ENCODE peak calls at places on chromosomes 4 and X, in eight cellular contexts. One of them, this sample, is unnamed.

GRCh38 chrX:38426785-38427184 is 74.4 kb downstream of the OTC start:
- DNase-seq in activated T-helper 1 cell treated with anti-CD3 and anti-CD28 coated beads, Interleukin-2, amount 50 U/mL, for 16 hours: no peak
- DNase-seq in ascending aorta: no peak
- DNase-seq in IMR-90: no peak
- DNase-seq in D341Med: no peak
- DNase-seq in AG20443: no peak
- DNase-seq in T-helper 2 cell: no peak
- DNase-seq in ureter: no peak
- DNase-seq in this sample: no peak

GRCh38 chr4:81472249-81473085 is 760 bp upstream of the RASGEF1B start:
- DNase-seq in activated T-helper 1 cell treated with anti-CD3 and anti-CD28 coated beads, Interleukin-2, amount 50 U/mL, for 16 hours: peak; percentile 23
- DNase-seq in ascending aorta: no peak
- DNase-seq in IMR-90: no peak
- DNase-seq in D341Med: peak; percentile 52
- DNase-seq in AG20443: peak; percentile 24
- DNase-seq in T-helper 2 cell: peak; percentile 55
- DNase-seq in ureter: no peak
- DNase-seq in this sample: peak; percentile 8

GRCh38 chr4:80197601-80198444 is 520 bp downstream of the PRDM8 start:
- DNase-seq in activated T-helper 1 cell treated with anti-CD3 and anti-CD28 coated beads, Interleukin-2, amount 50 U/mL, for 16 hours: no peak
- DNase-seq in ascending aorta: no peak
- DNase-seq in IMR-90: no peak
- DNase-seq in D341Med: peak; percentile 59
- DNase-seq in AG20443: peak; percentile 55
- DNase-seq in T-helper 2 cell: no peak
- DNase-seq in ureter: no peak
- DNase-seq in this sample: no peak

GRCh38 chr4:186653973-186654372 is 69.7 kb downstream of the FAT1 start:
- DNase-seq in activated T-helper 1 cell treated with anti-CD3 and anti-CD28 coated beads, Interleukin-2, amount 50 U/mL, for 16 hours: no peak
- DNase-seq in ascending aorta: no peak
- DNase-seq in IMR-90: no peak
- DNase-seq in D341Med: no peak
- DNase-seq in AG20443: no peak
- DNase-seq in T-helper 2 cell: no peak
- DNase-seq in ureter: no peak
- DNase-seq in this sample: no peak

GRCh38 chr4:126233483-126233882 is 918.7 kb downstream of the FAT4 start:
- DNase-seq in activated T-helper 1 cell treated with anti-CD3 and anti-CD28 coated beads, Interleukin-2, amount 50 U/mL, for 16 hours: no peak
- DNase-seq in ascending aorta: no peak
- DNase-seq in IMR-90: no peak
- DNase-seq in D341Med: no peak
- DNase-seq in AG20443: no peak
- DNase-seq in T-helper 2 cell: no peak
- DNase-seq in ureter: no peak
- DNase-seq in this sample: no peak

GRCh38 chrX:40573763-40574162 is 7.0 kb upstream of the ATP6AP2 start:
- DNase-seq in activated T-helper 1 cell treated with anti-CD3 and anti-CD28 coated beads, Interleukin-2, amount 50 U/mL, for 16 hours: peak; percentile 3
- DNase-seq in ascending aorta: no peak
- DNase-seq in IMR-90: peak; percentile 11
- DNase-seq in D341Med: peak; percentile 21
- DNase-seq in AG20443: no peak
- DNase-seq in T-helper 2 cell: peak; percentile 48
- DNase-seq in ureter: no peak
- DNase-seq in this sample: no peak

GRCh38 chr4:144799486-144799885 is 153.5 kb downstream of the HHIP start:
- DNase-seq in activated T-helper 1 cell treated with anti-CD3 and anti-CD28 coated beads, Interleukin-2, amount 50 U/mL, for 16 hours: no peak
- DNase-seq in ascending aorta: no peak
- DNase-seq in IMR-90: no peak
- DNase-seq in D341Med: no peak
- DNase-seq in AG20443: no peak
- DNase-seq in T-helper 2 cell: no peak
- DNase-seq in ureter: no peak
- DNase-seq in this sample: no peak

GRCh38 chr4:20217951-20218350 is 33.8 kb upstream of the SLIT2 start:
- DNase-seq in activated T-helper 1 cell treated with anti-CD3 and anti-CD28 coated beads, Interleukin-2, amount 50 U/mL, for 16 hours: no peak
- DNase-seq in ascending aorta: no peak
- DNase-seq in IMR-90: no peak
- DNase-seq in D341Med: no peak
- DNase-seq in AG20443: no peak
- DNase-seq in T-helper 2 cell: no peak
- DNase-seq in ureter: no peak
- DNase-seq in this sample: no peak

GRCh38 chr4:30610361-30610760 is 109.8 kb upstream of the PCDH7 start:
- DNase-seq in activated T-helper 1 cell treated with anti-CD3 and anti-CD28 coated beads, Interleukin-2, amount 50 U/mL, for 16 hours: no peak
- DNase-seq in ascending aorta: no peak
- DNase-seq in IMR-90: no peak
- DNase-seq in D341Med: no peak
- DNase-seq in AG20443: no peak
- DNase-seq in T-helper 2 cell: no peak
- DNase-seq in ureter: no peak
- DNase-seq in this sample: no peak

GRCh38 chr4:150722908-150723362 is 141.0 kb downstream of the MAB21L2 start:
- DNase-seq in activated T-helper 1 cell treated with anti-CD3 and anti-CD28 coated beads, Interleukin-2, amount 50 U/mL, for 16 hours: no peak
- DNase-seq in ascending aorta: peak; percentile 74
- DNase-seq in IMR-90: no peak
- DNase-seq in D341Med: peak; percentile 25
- DNase-seq in AG20443: no peak
- DNase-seq in T-helper 2 cell: no peak
- DNase-seq in ureter: peak; percentile 74
- DNase-seq in this sample: no peak

GRCh38 chrX:7120578-7121219 is 26.8 kb upstream of the STS start:
- DNase-seq in activated T-helper 1 cell treated with anti-CD3 and anti-CD28 coated beads, Interleukin-2, amount 50 U/mL, for 16 hours: no peak
- DNase-seq in ascending aorta: no peak
- DNase-seq in IMR-90: peak; percentile 58
- DNase-seq in D341Med: no peak
- DNase-seq in AG20443: no peak
- DNase-seq in T-helper 2 cell: no peak
- DNase-seq in ureter: no peak
- DNase-seq in this sample: no peak

GRCh38 chrX:20361081-20361889 is 94.6 kb upstream of the RPS6KA3 start:
- DNase-seq in activated T-helper 1 cell treated with anti-CD3 and anti-CD28 coated beads, Interleukin-2, amount 50 U/mL, for 16 hours: no peak
- DNase-seq in ascending aorta: no peak
- DNase-seq in IMR-90: peak; percentile 53
- DNase-seq in D341Med: no peak
- DNase-seq in AG20443: peak; percentile 56
- DNase-seq in T-helper 2 cell: no peak
- DNase-seq in ureter: no peak
- DNase-seq in this sample: peak; percentile 13

GRCh38 chr4:150799207-150799606 is 215.9 kb downstream of the LRBA start:
- DNase-seq in activated T-helper 1 cell treated with anti-CD3 and anti-CD28 coated beads, Interleukin-2, amount 50 U/mL, for 16 hours: no peak
- DNase-seq in ascending aorta: no peak
- DNase-seq in IMR-90: no peak
- DNase-seq in D341Med: peak; percentile 21
- DNase-seq in AG20443: no peak
- DNase-seq in T-helper 2 cell: no peak
- DNase-seq in ureter: no peak
- DNase-seq in this sample: no peak

GRCh38 chr4:177051473-177052060 is 258.1 kb upstream of the NEIL3 start:
- DNase-seq in activated T-helper 1 cell treated with anti-CD3 and anti-CD28 coated beads, Interleukin-2, amount 50 U/mL, for 16 hours: no peak
- DNase-seq in ascending aorta: no peak
- DNase-seq in IMR-90: peak; percentile 9
- DNase-seq in D341Med: peak; percentile 54
- DNase-seq in AG20443: no peak
- DNase-seq in T-helper 2 cell: peak; percentile 57
- DNase-seq in ureter: no peak
- DNase-seq in this sample: no peak

GRCh38 chr4:98566491-98567008 is 91.9 kb downstream of the TSPAN5 start:
- DNase-seq in activated T-helper 1 cell treated with anti-CD3 and anti-CD28 coated beads, Interleukin-2, amount 50 U/mL, for 16 hours: no peak
- DNase-seq in ascending aorta: no peak
- DNase-seq in IMR-90: peak; percentile 50
- DNase-seq in D341Med: no peak
- DNase-seq in AG20443: no peak
- DNase-seq in T-helper 2 cell: no peak
- DNase-seq in ureter: no peak
- DNase-seq in this sample: no peak

GRCh38 chr4:84647307-84647884 is 64.5 kb downstream of the CDS1 start:
- DNase-seq in activated T-helper 1 cell treated with anti-CD3 and anti-CD28 coated beads, Interleukin-2, amount 50 U/mL, for 16 hours: no peak
- DNase-seq in ascending aorta: no peak
- DNase-seq in IMR-90: no peak
- DNase-seq in D341Med: no peak
- DNase-seq in AG20443: peak; percentile 12
- DNase-seq in T-helper 2 cell: no peak
- DNase-seq in ureter: no peak
- DNase-seq in this sample: no peak

GRCh38 chr4:130563185-130563890 is 1467.4 kb downstream of the C4orf33 start:
- DNase-seq in activated T-helper 1 cell treated with anti-CD3 and anti-CD28 coated beads, Interleukin-2, amount 50 U/mL, for 16 hours: no peak
- DNase-seq in ascending aorta: no peak
- DNase-seq in IMR-90: peak; percentile 72
- DNase-seq in D341Med: peak; percentile 76
- DNase-seq in AG20443: peak; percentile 8
- DNase-seq in T-helper 2 cell: no peak
- DNase-seq in ureter: no peak
- DNase-seq in this sample: peak; percentile 80

GRCh38 chr4:188444500-188444899 is 305.3 kb downstream of the TRIML1 start:
- DNase-seq in activated T-helper 1 cell treated with anti-CD3 and anti-CD28 coated beads, Interleukin-2, amount 50 U/mL, for 16 hours: no peak
- DNase-seq in ascending aorta: no peak
- DNase-seq in IMR-90: no peak
- DNase-seq in D341Med: no peak
- DNase-seq in AG20443: no peak
- DNase-seq in T-helper 2 cell: no peak
- DNase-seq in ureter: no peak
- DNase-seq in this sample: no peak

GRCh38 chrX:10795721-10796120 is 175.3 kb upstream of the MID1 start:
- DNase-seq in activated T-helper 1 cell treated with anti-CD3 and anti-CD28 coated beads, Interleukin-2, amount 50 U/mL, for 16 hours: no peak
- DNase-seq in ascending aorta: no peak
- DNase-seq in IMR-90: no peak
- DNase-seq in D341Med: no peak
- DNase-seq in AG20443: no peak
- DNase-seq in T-helper 2 cell: no peak
- DNase-seq in ureter: no peak
- DNase-seq in this sample: no peak

GRCh38 chr4:163495900-163496299 is 1.4 kb downstream of the TMA16 start:
- DNase-seq in activated T-helper 1 cell treated with anti-CD3 and anti-CD28 coated beads, Interleukin-2, amount 50 U/mL, for 16 hours: no peak
- DNase-seq in ascending aorta: no peak
- DNase-seq in IMR-90: no peak
- DNase-seq in D341Med: peak; percentile 47
- DNase-seq in AG20443: no peak
- DNase-seq in T-helper 2 cell: peak; percentile 70
- DNase-seq in ureter: no peak
- DNase-seq in this sample: no peak

GRCh38 chr4:139872274-139872673 is 206.7 kb downstream of the MGST2 start:
- DNase-seq in activated T-helper 1 cell treated with anti-CD3 and anti-CD28 coated beads, Interleukin-2, amount 50 U/mL, for 16 hours: no peak
- DNase-seq in ascending aorta: no peak
- DNase-seq in IMR-90: peak; percentile 97
- DNase-seq in D341Med: no peak
- DNase-seq in AG20443: peak; percentile 73
- DNase-seq in T-helper 2 cell: no peak
- DNase-seq in ureter: no peak
- DNase-seq in this sample: peak; percentile 96

GRCh38 chrX:77597511-77597910 is 150.3 kb downstream of the FGF16 start:
- DNase-seq in activated T-helper 1 cell treated with anti-CD3 and anti-CD28 coated beads, Interleukin-2, amount 50 U/mL, for 16 hours: no peak
- DNase-seq in ascending aorta: no peak
- DNase-seq in IMR-90: no peak
- DNase-seq in D341Med: no peak
- DNase-seq in AG20443: no peak
- DNase-seq in T-helper 2 cell: no peak
- DNase-seq in ureter: no peak
- DNase-seq in this sample: no peak

GRCh38 chrX:132622130-132622529 is 133.3 kb upstream of the MBNL3 start:
- DNase-seq in activated T-helper 1 cell treated with anti-CD3 and anti-CD28 coated beads, Interleukin-2, amount 50 U/mL, for 16 hours: peak; percentile 4
- DNase-seq in ascending aorta: no peak
- DNase-seq in IMR-90: peak; percentile 35
- DNase-seq in D341Med: no peak
- DNase-seq in AG20443: peak; percentile 37
- DNase-seq in T-helper 2 cell: peak; percentile 62
- DNase-seq in ureter: no peak
- DNase-seq in this sample: no peak

GRCh38 chrX:1323315-1323714 is 13.3 kb upstream of the IL3RA start:
- DNase-seq in activated T-helper 1 cell treated with anti-CD3 and anti-CD28 coated beads, Interleukin-2, amount 50 U/mL, for 16 hours: peak; percentile 17
- DNase-seq in ascending aorta: no peak
- DNase-seq in IMR-90: no peak
- DNase-seq in D341Med: peak; percentile 77
- DNase-seq in AG20443: peak; percentile 49
- DNase-seq in T-helper 2 cell: peak; percentile 83
- DNase-seq in ureter: no peak
- DNase-seq in this sample: peak; percentile 36

GRCh38 chr4:120633810-120634209 is 288.7 kb downstream of the PRDM5 start:
- DNase-seq in activated T-helper 1 cell treated with anti-CD3 and anti-CD28 coated beads, Interleukin-2, amount 50 U/mL, for 16 hours: no peak
- DNase-seq in ascending aorta: no peak
- DNase-seq in IMR-90: no peak
- DNase-seq in D341Med: no peak
- DNase-seq in AG20443: no peak
- DNase-seq in T-helper 2 cell: no peak
- DNase-seq in ureter: no peak
- DNase-seq in this sample: no peak

GRCh38 chrX:136395271-136395670 is 92.5 kb upstream of the BRS3 start:
- DNase-seq in activated T-helper 1 cell treated with anti-CD3 and anti-CD28 coated beads, Interleukin-2, amount 50 U/mL, for 16 hours: no peak
- DNase-seq in ascending aorta: no peak
- DNase-seq in IMR-90: peak; percentile 0
- DNase-seq in D341Med: no peak
- DNase-seq in AG20443: peak; percentile 7
- DNase-seq in T-helper 2 cell: no peak
- DNase-seq in ureter: no peak
- DNase-seq in this sample: peak; percentile 4

GRCh38 chrX:119145241-119145653 is 17.6 kb upstream of the KIAA1210 start:
- DNase-seq in activated T-helper 1 cell treated with anti-CD3 and anti-CD28 coated beads, Interleukin-2, amount 50 U/mL, for 16 hours: no peak
- DNase-seq in ascending aorta: no peak
- DNase-seq in IMR-90: no peak
- DNase-seq in D341Med: peak; percentile 34
- DNase-seq in AG20443: peak; percentile 44
- DNase-seq in T-helper 2 cell: no peak
- DNase-seq in ureter: no peak
- DNase-seq in this sample: no peak

GRCh38 chr4:182756161-182756690 is 161.0 kb downstream of the DCTD start:
- DNase-seq in activated T-helper 1 cell treated with anti-CD3 and anti-CD28 coated beads, Interleukin-2, amount 50 U/mL, for 16 hours: no peak
- DNase-seq in ascending aorta: no peak
- DNase-seq in IMR-90: no peak
- DNase-seq in D341Med: no peak
- DNase-seq in AG20443: no peak
- DNase-seq in T-helper 2 cell: no peak
- DNase-seq in ureter: no peak
- DNase-seq in this sample: no peak

This sample was measured in HFFc6.